ENCODE peak calls at places on chromosomes 2 and 18, in ten cellular contexts. N is cardiac muscle cell; S is pancreas; O is iPS DF 6.9; T is PC-9; D is epithelial cell of esophagus; E is astrocyte of the spinal cord; L is tibial artery; W is CD8-positive, alpha-beta T cell; A is choroid plexus epithelial cell. V is an unnamed sample.

GRCh38 chr2:11863513-11864328 is 117.3 kb downstream of the LPIN1 start:
- DNase-seq in O (peak), A (peak), D (peak), E (peak), W (peak), L (peak), T (peak), S (peak), N (peak), V (peak)

GRCh38 chr2:241179894-241180293 is 8.6 kb upstream of the ANO7 start:
- DNase-seq in W (no peak), D (no peak), S (no peak), N (no peak), A (no peak), L (no peak), E (no peak), T (no peak), O (no peak), V (no peak)

GRCh38 chr2:188512456-188512855 is 220.8 kb downstream of the GULP1 start:
- DNase-seq in W (no peak), A (peak), S (no peak), N (peak), E (peak), T (no peak), O (no peak), D (peak), L (no peak), V (no peak)

GRCh38 chr2:216665240-216665639 is 30.1 kb downstream of the IGFBP5 start:
- DNase-seq in S (peak), D (peak), L (no peak), T (peak), W (no peak), N (no peak), O (no peak), A (peak), E (no peak), V (peak)

GRCh38 chr18:11387880-11388279 is 221.5 kb upstream of the SLC35G4 start:
- DNase-seq in S (peak), L (peak), D (peak), A (peak), T (peak), W (no peak), N (peak), O (no peak), E (no peak), V (peak)

GRCh38 chr2:102632380-102633175 is 13.2 kb downstream of the SLC9A2 start:
- DNase-seq in S (no peak), O (no peak), T (no peak), N (no peak), L (no peak), W (no peak), E (no peak), D (peak), A (no peak), V (no peak)

GRCh38 chr2:233553366-233553765 is 13.2 kb downstream of the USP40 start:
- DNase-seq in W (no peak), A (peak), L (no peak), O (no peak), N (no peak), S (no peak), T (no peak), D (no peak), E (no peak), V (no peak)

GRCh38 chr18:27769152-27769551 is 407.8 kb downstream of the CDH2 start:
- DNase-seq in D (peak), S (no peak), E (no peak), N (no peak), L (no peak), O (no peak), W (no peak), T (no peak), A (no peak), V (no peak)

GRCh38 chr2:220228310-220229006 is 601.0 kb downstream of the SLC4A3 start:
- DNase-seq in W (no peak), T (peak), N (no peak), A (peak), D (peak), L (no peak), S (no peak), E (peak), O (no peak), V (no peak)

DNA sequence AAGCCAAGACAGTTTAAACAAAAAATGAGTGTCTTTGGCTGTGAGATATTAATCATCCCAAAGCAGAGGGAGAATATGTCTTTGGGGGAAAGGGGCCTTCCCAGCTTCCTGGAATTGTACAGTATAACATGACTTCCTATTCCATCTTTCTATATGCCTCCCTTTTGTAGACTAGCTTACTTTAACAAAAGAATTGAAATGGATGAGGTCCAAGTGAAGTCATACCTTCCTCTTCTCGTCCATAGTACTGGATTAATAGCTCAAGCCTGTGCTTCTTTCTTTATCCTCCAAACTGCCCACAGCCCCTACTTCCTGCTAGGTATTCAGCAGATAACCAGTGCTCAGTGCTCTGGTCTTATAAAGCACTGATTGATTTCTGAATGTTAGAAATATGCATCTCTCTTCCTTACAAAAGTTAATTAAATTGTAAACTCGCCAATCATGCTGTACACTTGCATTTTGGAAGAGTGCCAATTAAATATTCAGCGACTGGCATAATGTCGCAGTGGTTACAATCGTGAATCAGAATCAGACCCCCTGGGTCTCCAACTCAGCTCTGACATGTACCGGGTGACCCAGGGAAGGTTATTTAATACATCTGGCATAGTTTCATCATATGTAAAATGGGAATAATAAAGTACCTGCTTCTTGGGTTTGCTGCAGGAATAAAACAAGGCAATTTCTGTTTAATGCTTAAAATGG is 325.1 kb downstream of the RND3 start:
- DNase-seq in O (no peak), S (no peak), W (no peak), T (no peak), A (no peak), N (no peak), L (no peak), E (no peak), D (no peak), V (no peak)
- H3K4me3 ChIP-seq in O (no peak), S (no peak), W (no peak), T (no peak), A (no peak), N (no peak), L (no peak), E (no peak), D (no peak), V (no peak)

DNA sequence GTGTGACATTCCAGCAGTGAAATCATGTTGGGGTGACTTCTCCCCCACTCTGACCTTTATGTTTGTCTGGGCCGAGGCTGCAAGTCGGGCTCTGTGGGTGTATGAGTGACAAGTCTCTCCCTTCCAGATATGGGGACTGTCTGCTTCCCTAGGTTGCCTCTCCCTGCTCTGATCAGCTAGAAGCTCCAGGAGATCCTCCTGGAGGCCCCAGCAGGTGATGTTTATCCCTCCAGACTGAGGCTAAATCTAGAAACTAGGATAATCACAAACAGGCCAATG is 927 bp downstream of the IL1RN start:
- DNase-seq in T (no peak), L (no peak), O (no peak), A (no peak), N (no peak), E (no peak), W (no peak), D (no peak), S (no peak), V (no peak)
- H3K4me3 ChIP-seq in T (no peak), L (no peak), O (no peak), A (no peak), N (no peak), E (no peak), W (no peak), D (no peak), S (no peak), V (no peak)

GRCh38 chr2:9951522-9952285 is at the start of gene GRHL1:
- DNase-seq in O (peak), A (peak), D (peak), T (peak), S (peak), W (peak), N (peak), L (peak), E (peak), V (peak)
- H3K4me3 ChIP-seq in O (peak), A (peak), D (peak), T (peak), S (peak), W (peak), N (peak), L (peak), E (peak), V (peak)

DNA sequence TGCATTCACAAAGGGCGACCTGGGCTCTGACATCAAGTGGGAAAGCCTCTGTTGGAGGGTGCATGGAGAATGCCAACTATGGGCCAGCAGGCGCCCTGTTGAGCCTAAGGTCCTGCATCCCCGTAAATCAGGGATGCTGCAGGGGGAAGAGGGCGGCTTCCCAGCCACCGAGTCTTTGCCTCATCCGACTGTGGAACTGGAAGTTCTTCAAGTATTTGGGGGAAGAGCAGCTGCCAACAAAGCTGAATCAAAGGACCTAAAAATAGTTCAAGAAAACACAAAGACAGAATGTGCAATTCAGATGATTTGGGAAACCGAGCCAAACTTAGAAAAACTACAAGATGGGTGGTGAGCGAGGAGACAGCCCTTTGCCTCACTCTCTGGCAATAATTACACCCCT is 281.1 kb upstream of the MGAT5 start:
- DNase-seq in D (no peak), N (no peak), A (no peak), O (no peak), E (no peak), L (no peak), S (no peak), W (no peak), T (no peak), V (no peak)
- H3K4me3 ChIP-seq in D (no peak), N (no peak), A (no peak), O (no peak), E (no peak), L (no peak), S (no peak), W (no peak), T (no peak), V (no peak)

GRCh38 chr2:176079285-176079830 is 4.4 kb downstream of the EVX2 start:
- DNase-seq in O (no peak), A (no peak), E (no peak), S (no peak), L (no peak), T (no peak), W (no peak), N (no peak), D (no peak), V (peak)
- H3K4me3 ChIP-seq in O (peak), A (no peak), E (no peak), S (no peak), L (no peak), T (no peak), W (no peak), N (peak), D (no peak), V (peak)

GRCh38 chr2:152407806-152408205 is 72.8 kb downstream of the FMNL2 start:
- DNase-seq in S (no peak), E (no peak), W (no peak), D (no peak), O (no peak), A (no peak), T (no peak), N (no peak), L (no peak), V (no peak)
- H3K4me3 ChIP-seq in S (no peak), E (no peak), W (no peak), D (no peak), O (no peak), A (no peak), T (no peak), N (no peak), L (no peak), V (no peak)

DNA sequence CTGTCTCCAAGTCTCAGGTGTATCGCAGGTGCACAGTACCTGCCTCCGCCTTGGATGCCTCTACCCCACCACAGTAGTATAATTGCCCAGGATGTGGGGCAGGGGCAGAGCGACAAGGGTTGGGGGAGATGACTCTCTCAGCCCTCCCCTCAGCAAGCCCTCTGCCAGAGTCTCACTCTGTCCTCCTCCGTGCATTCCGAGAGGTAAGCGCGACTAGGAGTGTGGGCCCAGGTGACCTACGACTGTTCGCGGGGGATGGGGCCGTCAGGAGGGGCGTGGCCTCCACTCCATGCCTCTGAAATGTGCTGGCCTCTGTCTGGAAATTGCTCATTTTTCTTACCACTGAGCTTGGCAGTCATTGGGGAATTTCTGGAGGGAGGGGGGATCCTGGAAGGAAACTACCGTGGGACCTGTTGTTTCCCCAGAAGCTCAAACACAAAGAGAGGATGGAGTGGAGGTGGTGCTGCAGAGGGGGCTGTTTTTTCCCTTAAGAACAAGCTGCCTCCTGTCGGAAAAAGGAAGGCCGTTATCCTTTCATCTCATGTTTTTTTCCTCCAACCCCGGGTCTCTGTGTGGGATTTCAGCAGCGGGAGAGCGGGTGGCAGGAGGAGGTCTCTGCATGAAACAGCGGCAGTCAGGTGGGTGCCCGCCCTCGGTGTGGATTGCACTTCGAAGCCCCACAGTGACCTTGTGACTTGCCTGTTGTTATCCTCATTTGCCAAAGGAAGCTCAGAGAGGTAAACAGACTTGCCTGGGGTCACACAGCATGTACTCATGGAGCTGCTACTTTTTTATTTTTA is 13.0 kb upstream of the RALB start:
- DNase-seq in D (peak), N (no peak), O (no peak), A (peak), L (peak), E (peak), T (peak), W (no peak), S (peak), V (peak)
- H3K4me3 ChIP-seq in D (no peak), N (no peak), O (no peak), A (no peak), L (no peak), E (no peak), T (peak), W (no peak), S (no peak), V (no peak)